ENCODE peak calls at places on chromosomes 11 and 22, in seven cellular contexts. One of them, this sample, is unnamed.
A peak's percentile ranks its signal among the peaks of the same experiment; 100 is the strongest.

GRCh38 chr11:10326080-10326964 is 21.4 kb downstream of the ADM start:
- DNase-seq in PC-3: peak; percentile 31
- DNase-seq in uterus: peak; percentile 37
- DNase-seq in DND-41: no peak
- DNase-seq in fibroblast of lung: peak; percentile 88
- DNase-seq in Karpas-422: no peak
- DNase-seq in RWPE2: no peak
- DNase-seq in this sample: no peak

GRCh38 chr11:5178046-5178837 is 22.2 kb downstream of the OR51V1 start:
- DNase-seq in RWPE2: no peak
- DNase-seq in PC-3: no peak
- DNase-seq in fibroblast of lung: no peak
- DNase-seq in Karpas-422: no peak
- DNase-seq in uterus: no peak
- DNase-seq in DND-41: no peak
- DNase-seq in this sample: no peak

GRCh38 chr11:96426356-96427103 is 36.7 kb downstream of the JRKL start:
- DNase-seq in uterus: no peak
- DNase-seq in Karpas-422: peak; percentile 86
- DNase-seq in PC-3: peak; percentile 72
- DNase-seq in fibroblast of lung: peak; percentile 72
- DNase-seq in RWPE2: no peak
- DNase-seq in DND-41: no peak
- DNase-seq in this sample: no peak

GRCh38 chr11:101866619-101867491 is 48.0 kb upstream of the CEP126 start:
- DNase-seq in Karpas-422: no peak
- DNase-seq in uterus: no peak
- DNase-seq in RWPE2: no peak
- DNase-seq in DND-41: no peak
- DNase-seq in PC-3: peak; percentile 91
- DNase-seq in fibroblast of lung: peak; percentile 32
- DNase-seq in this sample: no peak

GRCh38 chr22:47333625-47334024 is 571.2 kb downstream of the TBC1D22A start:
- DNase-seq in Karpas-422: no peak
- DNase-seq in uterus: no peak
- DNase-seq in PC-3: peak; percentile 42
- DNase-seq in RWPE2: no peak
- DNase-seq in fibroblast of lung: peak; percentile 96
- DNase-seq in DND-41: no peak
- DNase-seq in this sample: no peak

GRCh38 chr11:126440792-126441514 is 85.5 kb downstream of the ST3GAL4 start:
- DNase-seq in RWPE2: no peak
- DNase-seq in Karpas-422: peak; percentile 84
- DNase-seq in fibroblast of lung: peak; percentile 66
- DNase-seq in DND-41: peak; percentile 83
- DNase-seq in uterus: peak; percentile 84
- DNase-seq in PC-3: peak; percentile 94
- DNase-seq in this sample: peak; percentile 49

GRCh38 chr11:29231586-29231985 is 785.2 kb downstream of the KCNA4 start:
- DNase-seq in DND-41: no peak
- DNase-seq in RWPE2: no peak
- DNase-seq in uterus: no peak
- DNase-seq in Karpas-422: no peak
- DNase-seq in fibroblast of lung: no peak
- DNase-seq in PC-3: no peak
- DNase-seq in this sample: no peak

GRCh38 chr11:7892059-7892699 is 38.9 kb downstream of the OR10A6 start:
- DNase-seq in fibroblast of lung: peak; percentile 85
- DNase-seq in PC-3: peak; percentile 17
- DNase-seq in DND-41: no peak
- DNase-seq in uterus: no peak
- DNase-seq in Karpas-422: peak; percentile 83
- DNase-seq in RWPE2: no peak
- DNase-seq in this sample: no peak

GRCh38 chr22:45612940-45613339 is 58.7 kb upstream of the ATXN10 start:
- DNase-seq in uterus: no peak
- DNase-seq in DND-41: no peak
- DNase-seq in Karpas-422: no peak
- DNase-seq in RWPE2: no peak
- DNase-seq in PC-3: no peak
- DNase-seq in fibroblast of lung: no peak
- DNase-seq in this sample: no peak

GRCh38 chr11:16814410-16815046 is 76.1 kb downstream of the C11orf58 start:
- DNase-seq in DND-41: no peak
- DNase-seq in fibroblast of lung: no peak
- DNase-seq in uterus: no peak
- DNase-seq in RWPE2: no peak
- DNase-seq in PC-3: no peak
- DNase-seq in Karpas-422: no peak
- DNase-seq in this sample: no peak

GRCh38 chr22:23219317-23219716 is 39.0 kb downstream of the BCR start:
- DNase-seq in Karpas-422: no peak
- DNase-seq in RWPE2: no peak
- DNase-seq in fibroblast of lung: no peak
- DNase-seq in PC-3: no peak
- DNase-seq in DND-41: no peak
- DNase-seq in uterus: no peak
- DNase-seq in this sample: no peak

GRCh38 chr22:50192056-50192824 is 6.5 kb downstream of the TRABD start:
- DNase-seq in uterus: no peak
- DNase-seq in PC-3: peak; percentile 68
- DNase-seq in RWPE2: no peak
- DNase-seq in fibroblast of lung: no peak
- DNase-seq in Karpas-422: peak; percentile 83
- DNase-seq in DND-41: no peak
- DNase-seq in this sample: no peak

GRCh38 chr11:113412675-113413074 is 25.1 kb downstream of the ANKK1 start:
- DNase-seq in DND-41: no peak
- DNase-seq in Karpas-422: no peak
- DNase-seq in PC-3: no peak
- DNase-seq in RWPE2: no peak
- DNase-seq in uterus: no peak
- DNase-seq in fibroblast of lung: no peak
- DNase-seq in this sample: no peak

GRCh38 chr22:29154364-29155048 is 51.2 kb upstream of the EMID1 start:
- DNase-seq in uterus: peak; percentile 56
- DNase-seq in RWPE2: no peak
- DNase-seq in PC-3: peak; percentile 64
- DNase-seq in fibroblast of lung: peak; percentile 64
- DNase-seq in Karpas-422: peak; percentile 83
- DNase-seq in DND-41: peak; percentile 85
- DNase-seq in this sample: peak; percentile 81

GRCh38 chr22:27100789-27101188 is 443.4 kb downstream of the MIAT start:
- DNase-seq in DND-41: no peak
- DNase-seq in fibroblast of lung: no peak
- DNase-seq in uterus: no peak
- DNase-seq in PC-3: no peak
- DNase-seq in RWPE2: no peak
- DNase-seq in Karpas-422: no peak
- DNase-seq in this sample: no peak

GRCh38 chr11:47856186-47856585 is 8.0 kb upstream of the NUP160 start:
- DNase-seq in PC-3: no peak
- DNase-seq in uterus: no peak
- DNase-seq in Karpas-422: no peak
- DNase-seq in RWPE2: no peak
- DNase-seq in fibroblast of lung: no peak
- DNase-seq in DND-41: no peak
- DNase-seq in this sample: no peak

GRCh38 chr11:32148824-32149223 is 58.0 kb downstream of the RCN1 start:
- DNase-seq in RWPE2: no peak
- DNase-seq in PC-3: no peak
- DNase-seq in fibroblast of lung: no peak
- DNase-seq in Karpas-422: no peak
- DNase-seq in DND-41: no peak
- DNase-seq in uterus: no peak
- DNase-seq in this sample: no peak

GRCh38 chr22:32717337-32718240 is 83.9 kb upstream of the TIMP3 start:
- DNase-seq in PC-3: no peak
- DNase-seq in Karpas-422: no peak
- DNase-seq in RWPE2: no peak
- DNase-seq in DND-41: no peak
- DNase-seq in uterus: no peak
- DNase-seq in fibroblast of lung: peak; percentile 89
- DNase-seq in this sample: no peak

GRCh38 chr11:92424281-92424680 is 199.7 kb downstream of the FAT3 start:
- DNase-seq in RWPE2: no peak
- DNase-seq in fibroblast of lung: peak; percentile 79
- DNase-seq in PC-3: no peak
- DNase-seq in Karpas-422: no peak
- DNase-seq in uterus: no peak
- DNase-seq in DND-41: no peak
- DNase-seq in this sample: no peak

GRCh38 chr11:19218216-19218615 is 16.4 kb upstream of the CSRP3 start:
- DNase-seq in RWPE2: no peak
- DNase-seq in PC-3: no peak
- DNase-seq in Karpas-422: no peak
- DNase-seq in fibroblast of lung: no peak
- DNase-seq in DND-41: no peak
- DNase-seq in uterus: no peak
- DNase-seq in this sample: no peak

GRCh38 chr11:79342686-79343085 is 98.1 kb downstream of the TENM4 start:
- DNase-seq in DND-41: no peak
- DNase-seq in Karpas-422: no peak
- DNase-seq in uterus: no peak
- DNase-seq in fibroblast of lung: no peak
- DNase-seq in RWPE2: no peak
- DNase-seq in PC-3: no peak
- DNase-seq in this sample: no peak

GRCh38 chr11:67062526-67063373 is 6.1 kb downstream of the RHOD start:
- DNase-seq in PC-3: peak; percentile 92
- DNase-seq in uterus: no peak
- DNase-seq in fibroblast of lung: no peak
- DNase-seq in Karpas-422: no peak
- DNase-seq in RWPE2: peak; percentile 95
- DNase-seq in DND-41: no peak
- DNase-seq in this sample: no peak

GRCh38 chr11:45934580-45935318 is 12.3 kb downstream of the LARGE2 start:
- DNase-seq in Karpas-422: no peak
- DNase-seq in fibroblast of lung: no peak
- DNase-seq in uterus: no peak
- DNase-seq in RWPE2: no peak
- DNase-seq in PC-3: no peak
- DNase-seq in DND-41: no peak
- DNase-seq in this sample: no peak

GRCh38 chr11:43868852-43869567 is 11.6 kb upstream of the ALKBH3 start:
- DNase-seq in uterus: no peak
- DNase-seq in RWPE2: no peak
- DNase-seq in DND-41: peak; percentile 59
- DNase-seq in PC-3: peak; percentile 39
- DNase-seq in Karpas-422: no peak
- DNase-seq in fibroblast of lung: peak; percentile 67
- DNase-seq in this sample: peak; percentile 10

GRCh38 chr22:19179472-19180048 is 1.0 kb upstream of the SLC25A1 start:
- DNase-seq in RWPE2: no peak
- DNase-seq in DND-41: peak; percentile 37
- DNase-seq in fibroblast of lung: peak; percentile 88
- DNase-seq in PC-3: peak; percentile 69
- DNase-seq in uterus: peak; percentile 78
- DNase-seq in Karpas-422: peak; percentile 91
- DNase-seq in this sample: no peak

GRCh38 chr22:19874307-19875060 is 19.8 kb upstream of the GNB1L start:
- DNase-seq in DND-41: no peak
- DNase-seq in fibroblast of lung: no peak
- DNase-seq in uterus: peak; percentile 41
- DNase-seq in PC-3: no peak
- DNase-seq in RWPE2: peak; percentile 66
- DNase-seq in Karpas-422: no peak
- DNase-seq in this sample: peak; percentile 16

GRCh38 chr11:64566042-64566914 is 24.7 kb upstream of the SLC22A12 start:
- DNase-seq in DND-41: peak; percentile 26
- DNase-seq in Karpas-422: peak; percentile 51
- DNase-seq in RWPE2: peak; percentile 75
- DNase-seq in fibroblast of lung: peak; percentile 81
- DNase-seq in PC-3: peak; percentile 85
- DNase-seq in uterus: peak; percentile 89
- DNase-seq in this sample: no peak

GRCh38 chr11:119584193-119585037 is 144.6 kb downstream of the NECTIN1 start:
- DNase-seq in uterus: no peak
- DNase-seq in DND-41: no peak
- DNase-seq in fibroblast of lung: peak; percentile 55
- DNase-seq in PC-3: peak; percentile 90
- DNase-seq in Karpas-422: no peak
- DNase-seq in RWPE2: no peak
- DNase-seq in this sample: no peak

DNA sequence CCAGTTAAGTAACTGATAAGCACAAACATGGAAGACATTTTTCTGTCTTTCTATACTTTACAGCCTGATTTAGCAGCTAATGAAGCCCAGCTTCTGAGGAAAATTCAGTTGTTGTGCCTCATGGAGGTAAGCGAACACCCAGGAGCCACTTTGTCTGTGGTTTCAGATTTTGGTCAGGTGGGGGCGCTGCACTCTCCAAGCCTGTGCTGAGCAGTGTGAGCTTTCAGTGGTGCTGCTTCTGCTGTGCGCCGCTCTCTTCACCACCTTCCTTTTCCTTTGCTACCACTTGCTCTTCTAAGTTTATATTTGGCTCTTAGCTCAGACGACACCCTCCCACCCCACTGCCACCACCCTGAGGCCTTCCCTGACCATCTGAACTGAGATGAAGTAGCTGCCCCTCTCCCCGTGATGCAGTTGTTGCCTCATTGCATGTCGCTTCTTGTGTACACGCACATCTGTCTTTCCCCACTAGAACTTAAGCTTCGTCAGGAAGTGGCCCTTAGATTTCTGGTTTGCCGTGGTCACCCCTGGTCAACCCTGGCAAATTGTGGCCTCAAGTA is 14.0 kb downstream of the PSMD13 start:
- DNase-seq in RWPE2: no peak
- DNase-seq in Karpas-422: peak; percentile 84
- DNase-seq in PC-3: peak; percentile 50
- DNase-seq in fibroblast of lung: peak; percentile 59
- DNase-seq in uterus: no peak
- DNase-seq in DND-41: peak; percentile 70
- DNase-seq in this sample: peak; percentile 77
- H3K36me3 ChIP-seq in RWPE2: peaks cover 61% of the 10 kb centered on the region
- H3K36me3 ChIP-seq in Karpas-422: peaks cover 30% of the 10 kb centered on the region
- H3K36me3 ChIP-seq in PC-3: peaks cover 44% of the 10 kb centered on the region
- H3K36me3 ChIP-seq in fibroblast of lung: peaks cover 24% of the 10 kb centered on the region
- H3K36me3 ChIP-seq in uterus: no peaks in the 10 kb centered on the region
- H3K36me3 ChIP-seq in DND-41: peaks cover 81% of the 10 kb centered on the region
- H3K36me3 ChIP-seq in this sample: peaks cover 58% of the 10 kb centered on the region

GRCh38 chr11:824292-824880 is 3.3 kb upstream of the CRACR2B start:
- DNase-seq in Karpas-422: no peak
- DNase-seq in PC-3: no peak
- DNase-seq in RWPE2: no peak
- DNase-seq in fibroblast of lung: no peak
- DNase-seq in uterus: no peak
- DNase-seq in DND-41: no peak
- DNase-seq in this sample: no peak
- H3K27ac ChIP-seq in Karpas-422: no peak overlapping the region
- H3K27ac ChIP-seq in PC-3: peak overlapping the region; percentile 74
- H3K27ac ChIP-seq in RWPE2: no peak overlapping the region
- H3K27ac ChIP-seq in fibroblast of lung: no peak overlapping the region
- H3K27ac ChIP-seq in uterus: no peak overlapping the region
- H3K27ac ChIP-seq in DND-41: no peak overlapping the region
- H3K27ac ChIP-seq in this sample: no peak overlapping the region

GRCh38 chr11:90254065-90254464 is 31.2 kb upstream of the CHORDC1 start:
- DNase-seq in uterus: no peak
- DNase-seq in DND-41: no peak
- DNase-seq in fibroblast of lung: no peak
- DNase-seq in PC-3: no peak
- DNase-seq in RWPE2: no peak
- DNase-seq in Karpas-422: no peak
- DNase-seq in this sample: no peak
- H3K4me3 ChIP-seq in uterus: no peak overlapping the region
- H3K4me3 ChIP-seq in DND-41: no peak overlapping the region
- H3K4me3 ChIP-seq in fibroblast of lung: no peak overlapping the region
- H3K4me3 ChIP-seq in PC-3: no peak overlapping the region
- H3K4me3 ChIP-seq in RWPE2: no peak overlapping the region
- H3K4me3 ChIP-seq in Karpas-422: no peak overlapping the region
- H3K4me3 ChIP-seq in this sample: no peak overlapping the region

GRCh38 chr11:123729602-123730001 is 11.9 kb downstream of the ZNF202 start:
- DNase-seq in PC-3: peak; percentile 53
- DNase-seq in uterus: no peak
- DNase-seq in DND-41: no peak
- DNase-seq in Karpas-422: no peak
- DNase-seq in RWPE2: no peak
- DNase-seq in fibroblast of lung: no peak
- DNase-seq in this sample: no peak
- H3K36me3 ChIP-seq in PC-3: peaks cover 56% of the 10 kb centered on the region
- H3K36me3 ChIP-seq in uterus: no peaks in the 10 kb centered on the region
- H3K36me3 ChIP-seq in DND-41: peaks cover 81% of the 10 kb centered on the region
- H3K36me3 ChIP-seq in Karpas-422: peaks cover 13% of the 10 kb centered on the region
- H3K36me3 ChIP-seq in RWPE2: peaks cover 67% of the 10 kb centered on the region
- H3K36me3 ChIP-seq in fibroblast of lung: peaks cover 20% of the 10 kb centered on the region
- H3K36me3 ChIP-seq in this sample: peaks cover 56% of the 10 kb centered on the region